ENCODE peak calls at places on chromosomes 6 and 20, in eight cellular contexts. M is ELF-1, Q is right cardiac atrium, T is pancreas, Z is dorsolateral prefrontal cortex, P is aorta, J is H9, C is GM03348. K is an unnamed sample.
A peak's percentile ranks its signal among the peaks of the same experiment; 100 is the strongest.

GRCh38 chr6:120632975-120633374 is 701.3 kb downstream of the TBC1D32 start:
- DNase-seq in J (no peak), T (no peak), Q (no peak), Z (no peak), P (no peak), C (no peak), M (no peak), K (no peak)

GRCh38 chr6:47729019-47729418 is 30.6 kb downstream of the ADGRF4 start:
- DNase-seq in T (no peak), J (no peak), M (no peak), Z (no peak), C (no peak), Q (no peak), P (no peak), K (no peak)

GRCh38 chr6:28648035-28648877 is 122.6 kb downstream of the GPX5 start:
- DNase-seq in J (peak; percentile 73), Z (no peak), C (peak; percentile 59), P (no peak), M (peak; percentile 87), Q (peak; percentile 51), T (no peak), K (peak; percentile 91)

GRCh38 chr20:37946946-37947345 is 44.0 kb downstream of the VSTM2L start:
- DNase-seq in C (no peak), T (no peak), P (no peak), M (no peak), Z (no peak), J (peak; percentile 5), Q (no peak), K (peak; percentile 29)

GRCh38 chr6:112203577-112204349 is 50.6 kb downstream of the LAMA4 start:
- DNase-seq in P (no peak), Z (no peak), M (no peak), T (no peak), C (peak; percentile 45), Q (no peak), J (no peak), K (no peak)

GRCh38 chr20:35558981-35559693 is 17.3 kb downstream of the ERGIC3 start:
- DNase-seq in Z (no peak), M (no peak), J (no peak), Q (no peak), T (no peak), P (peak; percentile 27), C (no peak), K (no peak)

GRCh38 chr6:130975325-130975724 is 87.7 kb downstream of the EPB41L2 start:
- DNase-seq in C (peak; percentile 33), Z (no peak), J (no peak), P (no peak), Q (no peak), T (no peak), M (no peak), K (no peak)

GRCh38 chr6:130223508-130223907 is 757 bp upstream of the SAMD3 start:
- DNase-seq in Z (no peak), T (no peak), J (no peak), M (no peak), P (peak; percentile 44), C (no peak), Q (no peak), K (no peak)

GRCh38 chr6:98839788-98840361 is 5.5 kb downstream of the POU3F2 start:
- DNase-seq in T (no peak), Q (no peak), M (no peak), J (no peak), Z (no peak), P (no peak), C (no peak), K (peak; percentile 66)

GRCh38 chr6:56745081-56745480 is 102.4 kb upstream of the DST start:
- DNase-seq in Z (no peak), C (no peak), Q (no peak), P (no peak), J (no peak), M (no peak), T (no peak), K (no peak)

GRCh38 chr6:17305219-17306001 is 24.2 kb downstream of the RBM24 start:
- DNase-seq in C (peak; percentile 50), M (no peak), Z (no peak), Q (no peak), T (no peak), J (no peak), P (no peak), K (peak; percentile 54)

GRCh38 chr6:136173519-136174507 is 76.3 kb downstream of the MTFR2 start:
- DNase-seq in J (no peak), P (no peak), T (peak; percentile 18), C (no peak), Z (no peak), Q (peak; percentile 47), M (peak; percentile 30), K (no peak)

GRCh38 chr6:158474961-158475343 is 84.9 kb upstream of the TMEM181 start:
- DNase-seq in Q (no peak), C (peak; percentile 26), Z (no peak), T (no peak), J (no peak), P (no peak), M (no peak), K (no peak)

GRCh38 chr6:87724994-87725811 is 23.2 kb upstream of the AKIRIN2 start:
- DNase-seq in P (no peak), Q (no peak), Z (no peak), M (no peak), J (no peak), T (no peak), C (no peak), K (no peak)

GRCh38 chr6:166318649-166319600 is 10.7 kb upstream of the PRR18 start:
- DNase-seq in Z (no peak), T (no peak), M (no peak), C (no peak), P (no peak), J (peak; percentile 49), Q (no peak), K (peak; percentile 65)

GRCh38 chr6:84867521-84867920 is 103.1 kb upstream of the TBX18 start:
- DNase-seq in M (no peak), J (no peak), P (no peak), Q (no peak), T (no peak), Z (no peak), C (peak; percentile 58), K (no peak)